ENCODE peak calls at places on chromosomes 1 and 21, in five cellular contexts. U, I, B, V and Y are unnamed samples.

GRCh38 chr1:159229896-159230295 is 25.2 kb downstream of the ACKR1 start:
- DNase-seq in U (peak; percentile 24), I (no peak), B (no peak), V (no peak), Y (no peak)

GRCh38 chr1:182770193-182770592 is 19.4 kb upstream of the NPL start:
- DNase-seq in U (no peak), I (no peak), B (no peak), V (no peak), Y (no peak)

GRCh38 chr1:998051-998821 is 1.7 kb downstream of the HES4 start:
- DNase-seq in U (no peak), I (peak; percentile 55), B (no peak), V (no peak), Y (no peak)

GRCh38 chr1:200795151-200795550 is 56.5 kb downstream of the CAMSAP2 start:
- DNase-seq in U (no peak), I (no peak), B (no peak), V (no peak), Y (peak; percentile 15)

GRCh38 chr1:232164078-232164963 is 465.6 kb downstream of the SIPA1L2 start:
- DNase-seq in U (peak; percentile 74), I (no peak), B (no peak), V (no peak), Y (no peak)

GRCh38 chr1:62621907-62622306 is 24.6 kb downstream of the ANGPTL3 start:
- DNase-seq in U (peak; percentile 90), I (no peak), B (peak; percentile 85), V (peak; percentile 23), Y (peak; percentile 62)

GRCh38 chr1:52403566-52404115 is 582 bp downstream of the ORC1 start:
- DNase-seq in U (peak; percentile 74), I (peak; percentile 81), B (peak; percentile 65), V (peak; percentile 18), Y (peak; percentile 19)

GRCh38 chr21:29827236-29827635 is 112.6 kb downstream of the GRIK1 start:
- DNase-seq in U (no peak), I (no peak), B (no peak), V (no peak), Y (no peak)

GRCh38 chr1:232517204-232517603 is 112.7 kb downstream of the SIPA1L2 start:
- DNase-seq in U (no peak), I (no peak), B (no peak), V (no peak), Y (no peak)

GRCh38 chr1:213686983-213687382 is 300.8 kb upstream of the PROX1 start:
- DNase-seq in U (no peak), I (no peak), B (no peak), V (no peak), Y (no peak)

GRCh38 chr21:16424331-16424749 is 694.6 kb downstream of the USP25 start:
- DNase-seq in U (peak; percentile 7), I (no peak), B (no peak), V (no peak), Y (no peak)

GRCh38 chr1:215891266-215891665 is 324.2 kb downstream of the KCTD3 start:
- DNase-seq in U (no peak), I (no peak), B (no peak), V (no peak), Y (no peak)

GRCh38 chr21:27104749-27105439 is 138.0 kb upstream of the ADAMTS5 start:
- DNase-seq in U (no peak), I (no peak), B (no peak), V (no peak), Y (no peak)

GRCh38 chr1:13759072-13759471 is 59.1 kb downstream of the PRDM2 start:
- DNase-seq in U (no peak), I (no peak), B (peak; percentile 89), V (peak; percentile 38), Y (no peak)

GRCh38 chr1:152167835-152168534 is 9.0 kb upstream of the RPTN start:
- DNase-seq in U (peak; percentile 80), I (no peak), B (peak; percentile 96), V (no peak), Y (no peak)

GRCh38 chr1:48741380-48741779 is 35.3 kb downstream of the BEND5 start:
- DNase-seq in U (peak; percentile 6), I (no peak), B (no peak), V (no peak), Y (no peak)

GRCh38 chr1:87642581-87643129 is 314.0 kb downstream of the LMO4 start:
- DNase-seq in U (no peak), I (no peak), B (no peak), V (no peak), Y (no peak)

GRCh38 chr21:42424848-42425602 is 21.3 kb downstream of the UBASH3A start:
- DNase-seq in U (no peak), I (no peak), B (no peak), V (no peak), Y (no peak)

GRCh38 chr1:210232524-210233215 is at the start of gene SERTAD4:
- DNase-seq in U (no peak), I (peak; percentile 60), B (peak; percentile 86), V (peak; percentile 35), Y (no peak)

GRCh38 chr1:146007048-146007784 is 10.8 kb upstream of the TXNIP start:
- DNase-seq in U (peak; percentile 79), I (no peak), B (peak; percentile 55), V (peak; percentile 68), Y (peak; percentile 61)

GRCh38 chr1:220786337-220787068 is at the start of gene MTARC1:
- DNase-seq in U (peak; percentile 63), I (peak; percentile 90), B (peak; percentile 76), V (peak; percentile 85), Y (no peak)

GRCh38 chr1:248691567-248692155 is 10.9 kb downstream of the OR14I1 start:
- DNase-seq in U (no peak), I (no peak), B (no peak), V (no peak), Y (no peak)

GRCh38 chr1:179599623-179600249 is 8.1 kb downstream of the TDRD5 start:
- DNase-seq in U (peak; percentile 64), I (no peak), B (peak; percentile 49), V (no peak), Y (no peak)

GRCh38 chr21:17818158-17819113 is 720 bp downstream of the C21orf91 start:
- DNase-seq in U (peak; percentile 11), I (peak; percentile 46), B (peak; percentile 35), V (peak; percentile 36), Y (no peak)

GRCh38 chr1:9127395-9128160 is 1.3 kb downstream of the GPR157 start:
- DNase-seq in U (no peak), I (no peak), B (no peak), V (no peak), Y (no peak)

GRCh38 chr21:39775816-39776215 is 30.8 kb downstream of the IGSF5 start:
- DNase-seq in U (no peak), I (no peak), B (no peak), V (no peak), Y (no peak)

GRCh38 chr21:26469789-26470188 is 103.3 kb downstream of the CYYR1 start:
- DNase-seq in U (no peak), I (no peak), B (no peak), V (no peak), Y (peak; percentile 15)

GRCh38 chr1:6588128-6588892 is 8.5 kb downstream of the ZBTB48 start:
- DNase-seq in U (no peak), I (no peak), B (no peak), V (peak; percentile 28), Y (no peak)

GRCh38 chr1:150820710-150821521 is 12.9 kb upstream of the CTSK start:
- DNase-seq in U (no peak), I (no peak), B (peak; percentile 62), V (no peak), Y (no peak)

GRCh38 chr1:2539312-2539907 is 9.3 kb upstream of the HES5 start:
- DNase-seq in U (no peak), I (peak; percentile 79), B (no peak), V (no peak), Y (no peak)

GRCh38 chr1:32012709-32013385 is 821 bp upstream of the KHDRBS1 start:
- DNase-seq in U (no peak), I (no peak), B (no peak), V (no peak), Y (no peak)

GRCh38 chr1:54542120-54542961 is 5.7 kb upstream of the ACOT11 start:
- DNase-seq in U (peak; percentile 76), I (peak; percentile 88), B (peak; percentile 77), V (peak; percentile 63), Y (no peak)
- TF ChIP-seq CTCF in U (no peak), I (peak; percentile 40), B (no peak), V (no peak), Y (no peak)

DNA sequence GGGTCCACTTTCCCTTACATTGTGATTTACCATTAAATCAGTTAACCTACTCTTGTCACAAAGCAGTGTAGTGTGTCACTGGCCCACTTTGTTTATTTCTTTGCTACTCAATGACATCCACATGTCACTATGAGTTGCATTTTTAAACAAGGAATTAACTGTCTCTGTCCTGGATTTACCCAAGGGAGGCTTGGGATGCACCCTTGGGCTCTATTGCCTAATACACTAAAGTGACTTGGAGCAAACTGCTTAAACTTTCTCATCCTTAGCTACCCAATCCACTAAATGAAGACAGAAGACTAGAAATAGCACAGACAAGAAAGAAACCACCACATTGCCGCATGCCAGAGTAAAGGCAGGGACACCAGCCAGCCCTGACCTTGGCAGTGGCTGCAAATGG is 136.2 kb upstream of the TIAM1 start:
- DNase-seq in U (no peak), I (no peak), B (no peak), V (no peak), Y (no peak)
- TF ChIP-seq CTCF in U (no peak), I (no peak), B (no peak), V (no peak), Y (no peak)

DNA sequence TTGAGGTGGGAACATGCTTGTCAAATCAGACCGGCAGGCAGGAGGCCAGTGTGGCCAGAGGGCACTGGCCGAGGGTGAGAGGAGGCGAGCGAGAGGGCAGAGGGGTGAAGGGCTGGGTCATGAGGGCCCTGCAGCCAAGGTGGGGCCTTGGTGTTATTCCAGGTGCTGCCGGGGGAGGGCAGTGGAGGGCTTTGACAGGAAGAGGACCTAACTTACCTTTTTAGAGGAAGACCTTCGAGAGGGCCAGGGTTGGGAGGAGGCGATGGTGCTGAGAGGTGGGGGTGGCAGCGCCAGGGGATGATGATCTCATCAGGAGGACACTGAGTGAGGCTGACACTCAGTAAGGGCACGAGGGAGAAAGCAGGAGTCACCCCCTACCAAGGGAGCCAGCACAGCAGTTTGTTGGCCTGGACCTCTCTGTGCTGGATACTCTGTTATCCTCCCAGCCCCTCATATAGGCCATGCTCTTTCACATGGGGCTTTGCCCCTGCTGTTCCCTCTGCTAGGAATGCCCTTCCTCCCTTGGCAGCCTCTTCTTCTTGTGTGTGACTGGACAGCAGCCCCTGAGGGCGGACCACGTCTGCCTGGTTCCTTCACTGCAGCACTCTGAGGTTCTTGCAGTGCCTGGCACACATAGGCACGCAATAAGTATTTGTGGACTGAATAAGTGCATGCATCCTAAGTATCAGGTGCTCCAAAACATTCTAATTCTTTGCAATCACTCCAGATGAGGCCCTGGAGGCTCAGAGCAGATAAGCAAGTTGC is 7.5 kb upstream of the TTC22 start:
- DNase-seq in U (peak; percentile 14), I (peak; percentile 60), B (peak; percentile 10), V (no peak), Y (no peak)
- TF ChIP-seq CTCF in U (no peak), I (peak; percentile 34), B (peak; percentile 32), V (no peak), Y (no peak)

DNA sequence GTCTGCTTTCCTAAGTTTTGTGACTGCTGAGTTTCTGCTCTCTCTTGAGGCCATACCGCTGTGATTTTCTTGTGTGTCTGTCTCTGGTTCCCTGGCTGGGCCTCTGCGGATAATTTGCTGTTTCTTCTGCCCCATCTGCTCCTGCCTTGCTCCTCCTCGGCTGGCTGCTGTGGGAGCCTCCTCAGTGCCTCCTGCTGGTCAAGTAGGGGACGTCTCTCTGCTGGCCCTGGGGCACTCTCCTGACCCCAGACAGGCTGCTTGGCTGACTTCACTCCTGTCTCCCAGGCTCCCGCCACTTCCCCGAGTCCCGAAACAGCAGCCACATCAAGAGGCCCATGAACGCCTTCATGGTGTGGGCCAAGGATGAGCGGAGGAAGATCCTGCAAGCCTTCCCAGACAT is 28.5 kb downstream of the ETNK2 start:
- DNase-seq in U (no peak), I (peak; percentile 72), B (no peak), V (no peak), Y (no peak)
- TF ChIP-seq CTCF in U (peak; percentile 27), I (peak; percentile 75), B (peak; percentile 47), V (no peak), Y (peak; percentile 19)